ENCODE peak calls at places on chromosomes 7 and 10, in six cellular contexts. H is activated CD4-positive, CD25-positive, alpha-beta regulatory T cell; U is NCI-H2029 treated with DMSO at 0.1 percent for 48 hours; A is progenitor cell of endocrine pancreas; V is GM06990; W is fibroblast of lung. F is an unnamed sample.
A peak's percentile ranks its signal among the peaks of the same experiment; 100 is the strongest.

GRCh38 chr10:124639646-124640045 is 104.5 kb downstream of the FAM53B start:
- DNase-seq in H (no peak), U (no peak), A (no peak), V (no peak), W (no peak), F (no peak)

GRCh38 chr7:144842377-144842851 is 6.6 kb upstream of the TPK1 start:
- DNase-seq in H (no peak), U (no peak), A (no peak), V (no peak), W (peak; percentile 5), F (no peak)

GRCh38 chr10:100025528-100026070 is 15.9 kb upstream of the DNMBP start:
- DNase-seq in H (no peak), U (no peak), A (no peak), V (no peak), W (peak; percentile 23), F (no peak)

GRCh38 chr10:48496831-48497792 is 107.8 kb downstream of the ARHGAP22 start:
- DNase-seq in H (no peak), U (no peak), A (no peak), V (no peak), W (peak; percentile 74), F (no peak)

GRCh38 chr7:120944826-120945562 is 5.6 kb upstream of the ING3 start:
- DNase-seq in H (no peak), U (peak; percentile 10), A (no peak), V (no peak), W (no peak), F (no peak)

GRCh38 chr7:17646181-17646956 is 293.9 kb downstream of the SNX13 start:
- DNase-seq in H (no peak), U (no peak), A (no peak), V (no peak), W (peak; percentile 76), F (no peak)

GRCh38 chr10:1807196-1807595 is 69.9 kb upstream of the ADARB2 start:
- DNase-seq in H (no peak), U (no peak), A (no peak), V (no peak), W (no peak), F (no peak)

GRCh38 chr7:38796636-38797501 is 112.1 kb downstream of the VPS41 start:
- DNase-seq in H (peak; percentile 7), U (peak; percentile 40), A (peak; percentile 40), V (peak; percentile 8), W (peak; percentile 76), F (no peak)

GRCh38 chr10:61869772-61870520 is 31.6 kb upstream of the ARID5B start:
- DNase-seq in H (no peak), U (no peak), A (no peak), V (no peak), W (peak; percentile 66), F (no peak)